ENCODE peak calls at places on chromosome 13, in five cellular contexts. One of them, this sample, is unnamed.

GRCh38 chr13:21504379-21504778 is 45.3 kb upstream of the ZDHHC20 start:
- DNase-seq in H1: no peak
- DNase-seq in IMR-90: no peak
- DNase-seq in Peyer's patch: no peak
- DNase-seq in body of pancreas: no peak
- DNase-seq in this sample: no peak

GRCh38 chr13:37709318-37709717 is 110.8 kb upstream of the POSTN start:
- DNase-seq in body of pancreas: no peak
- DNase-seq in IMR-90: no peak
- DNase-seq in H1: no peak
- DNase-seq in Peyer's patch: no peak
- DNase-seq in this sample: no peak

GRCh38 chr13:49733181-49733951 is 42.1 kb upstream of the EBPL start:
- DNase-seq in IMR-90: peak; percentile 27
- DNase-seq in body of pancreas: peak; percentile 38
- DNase-seq in H1: no peak
- DNase-seq in Peyer's patch: no peak
- DNase-seq in this sample: no peak

GRCh38 chr13:64480648-64481047 is 2749.5 kb downstream of the PCDH9 start:
- DNase-seq in Peyer's patch: no peak
- DNase-seq in body of pancreas: no peak
- DNase-seq in H1: no peak
- DNase-seq in IMR-90: no peak
- DNase-seq in this sample: no peak

GRCh38 chr13:32340917-32341316 is 25.6 kb downstream of the BRCA2 start:
- DNase-seq in H1: no peak
- DNase-seq in IMR-90: no peak
- DNase-seq in body of pancreas: no peak
- DNase-seq in Peyer's patch: no peak
- DNase-seq in this sample: no peak

GRCh38 chr13:40666058-40666904 is at the start of gene FOXO1:
- DNase-seq in IMR-90: peak; percentile 74
- DNase-seq in Peyer's patch: peak; percentile 87
- DNase-seq in H1: peak; percentile 90
- DNase-seq in body of pancreas: peak; percentile 91
- DNase-seq in this sample: peak; percentile 89

GRCh38 chr13:52849727-52850395 is 1.4 kb upstream of the PCDH8 start:
- DNase-seq in Peyer's patch: no peak
- DNase-seq in body of pancreas: no peak
- DNase-seq in H1: peak; percentile 55
- DNase-seq in IMR-90: no peak
- DNase-seq in this sample: no peak

GRCh38 chr13:37685206-37685605 is 86.6 kb upstream of the POSTN start:
- DNase-seq in IMR-90: peak; percentile 28
- DNase-seq in Peyer's patch: no peak
- DNase-seq in body of pancreas: no peak
- DNase-seq in H1: no peak
- DNase-seq in this sample: no peak

GRCh38 chr13:34413538-34414210 is 528.4 kb upstream of the NBEA start:
- DNase-seq in Peyer's patch: no peak
- DNase-seq in body of pancreas: no peak
- DNase-seq in IMR-90: no peak
- DNase-seq in H1: no peak
- DNase-seq in this sample: no peak

GRCh38 chr13:21812192-21812626 is 141.3 kb downstream of the FGF9 start:
- DNase-seq in IMR-90: no peak
- DNase-seq in Peyer's patch: no peak
- DNase-seq in H1: no peak
- DNase-seq in body of pancreas: peak; percentile 6
- DNase-seq in this sample: no peak

GRCh38 chr13:29131159-29131558 is 311.0 kb downstream of the MTUS2 start:
- DNase-seq in IMR-90: no peak
- DNase-seq in body of pancreas: no peak
- DNase-seq in H1: no peak
- DNase-seq in Peyer's patch: no peak
- DNase-seq in this sample: no peak

GRCh38 chr13:29129616-29130015 is 309.5 kb downstream of the MTUS2 start:
- DNase-seq in Peyer's patch: no peak
- DNase-seq in H1: no peak
- DNase-seq in body of pancreas: no peak
- DNase-seq in IMR-90: no peak
- DNase-seq in this sample: no peak

GRCh38 chr13:29125145-29125933 is 305.2 kb downstream of the MTUS2 start:
- DNase-seq in H1: no peak
- DNase-seq in body of pancreas: no peak
- DNase-seq in IMR-90: no peak
- DNase-seq in Peyer's patch: no peak
- DNase-seq in this sample: no peak

DNA sequence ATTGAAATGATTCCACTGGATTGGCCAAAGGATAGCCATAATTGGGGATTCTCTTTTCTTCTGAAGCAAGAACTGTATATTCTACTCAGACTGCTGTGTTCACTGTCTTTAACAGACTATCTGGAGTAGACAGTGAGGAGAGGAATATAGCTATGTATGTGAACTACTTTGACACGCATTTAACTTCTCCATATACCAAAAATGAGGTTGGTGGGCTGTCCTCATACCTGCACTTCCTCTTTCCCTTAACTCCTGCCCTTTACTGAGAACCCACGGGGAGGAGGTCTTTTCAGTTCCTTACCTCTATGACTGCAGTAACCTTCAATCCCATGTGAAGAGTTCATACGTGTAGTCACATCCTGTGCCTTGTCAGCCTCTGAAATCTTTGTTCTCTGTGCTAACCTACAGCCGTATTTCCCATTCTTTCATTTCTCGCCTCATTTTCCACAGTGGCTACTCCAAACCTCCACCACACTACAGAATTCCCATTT is 305.8 kb downstream of the MTUS2 start:
- DNase-seq in Peyer's patch: no peak
- DNase-seq in body of pancreas: no peak
- DNase-seq in IMR-90: no peak
- DNase-seq in H1: no peak
- DNase-seq in this sample: no peak
- TF ChIP-seq POLR2A in Peyer's patch: no peak
- TF ChIP-seq POLR2A in body of pancreas: no peak
- TF ChIP-seq POLR2A in IMR-90: no peak
- TF ChIP-seq POLR2A in H1: no peak
- TF ChIP-seq POLR2A in this sample: no peak

GRCh38 chr13:110302986-110303385 is 4.0 kb downstream of the COL4A1 start:
- DNase-seq in body of pancreas: no peak
- DNase-seq in H1: no peak
- DNase-seq in IMR-90: no peak
- DNase-seq in Peyer's patch: no peak
- DNase-seq in this sample: no peak
- H3K4me1 ChIP-seq in body of pancreas: peaks cover 42% of the 10 kb centered on the region
- H3K4me1 ChIP-seq in H1: peaks cover 15% of the 10 kb centered on the region
- H3K4me1 ChIP-seq in IMR-90: peaks cover 34% of the 10 kb centered on the region
- H3K4me1 ChIP-seq in Peyer's patch: no peaks in the 10 kb centered on the region
- H3K4me1 ChIP-seq in this sample: no peaks in the 10 kb centered on the region

GRCh38 chr13:51000058-51000457 is 90.5 kb downstream of the RNASEH2B start:
- DNase-seq in body of pancreas: no peak
- DNase-seq in H1: no peak
- DNase-seq in IMR-90: no peak
- DNase-seq in Peyer's patch: no peak
- DNase-seq in this sample: no peak
- H3K27ac ChIP-seq in body of pancreas: no peak overlapping the region
- H3K27ac ChIP-seq in H1: no peak overlapping the region
- H3K27ac ChIP-seq in IMR-90: no peak overlapping the region
- H3K27ac ChIP-seq in Peyer's patch: no peak overlapping the region
- H3K27ac ChIP-seq in this sample: no peak overlapping the region

DNA sequence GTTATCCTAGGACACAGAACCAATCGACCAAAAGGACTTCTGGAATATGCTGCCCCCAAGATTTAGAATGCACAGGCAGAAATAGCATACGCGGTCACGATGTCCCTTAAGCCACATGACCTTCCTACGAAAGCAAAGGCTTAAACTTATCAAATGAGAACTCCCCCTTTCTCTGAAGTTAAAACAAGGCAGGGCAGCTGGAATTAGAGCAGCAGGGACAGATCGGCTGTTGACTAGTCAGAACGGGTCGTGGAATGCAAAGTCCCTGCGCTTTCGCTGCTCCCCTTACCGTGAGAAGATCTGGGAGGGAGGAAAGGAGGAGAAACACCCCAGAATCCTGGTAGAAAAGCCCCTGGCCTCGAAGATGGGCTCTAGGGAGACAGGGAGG is 799 bp upstream of the USPL1 start:
- DNase-seq in body of pancreas: peak; percentile 86
- DNase-seq in IMR-90: peak; percentile 89
- DNase-seq in Peyer's patch: peak; percentile 78
- DNase-seq in H1: no peak
- DNase-seq in this sample: peak; percentile 92
- TF ChIP-seq POLR2A in body of pancreas: peak; percentile 99
- TF ChIP-seq POLR2A in IMR-90: peak; percentile 94
- TF ChIP-seq POLR2A in Peyer's patch: no peak
- TF ChIP-seq POLR2A in H1: no peak
- TF ChIP-seq POLR2A in this sample: peak; percentile 68

DNA sequence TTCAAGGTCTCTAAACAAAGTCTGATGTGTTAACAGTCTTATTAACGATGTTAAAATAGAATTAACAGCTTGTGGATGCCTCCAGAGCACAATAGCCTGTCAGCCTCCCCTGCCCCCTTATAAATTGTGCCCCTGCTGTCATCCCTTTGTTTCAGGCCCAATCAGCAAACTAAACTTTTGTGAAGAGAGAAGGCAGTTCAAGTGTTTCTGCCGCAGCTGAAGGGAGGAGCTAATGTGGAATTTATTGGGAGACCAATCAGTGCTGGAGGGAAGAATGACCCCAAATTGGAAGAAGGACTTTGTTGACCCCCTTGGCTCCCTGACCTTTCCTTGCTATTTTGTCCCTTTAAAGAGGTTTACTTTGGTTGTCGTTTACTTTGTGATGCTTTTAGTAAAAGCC is 160.5 kb downstream of the TM9SF2 start:
- DNase-seq in body of pancreas: no peak
- DNase-seq in Peyer's patch: no peak
- DNase-seq in H1: peak; percentile 67
- DNase-seq in IMR-90: no peak
- DNase-seq in this sample: no peak
- H3K4me1 ChIP-seq in body of pancreas: no peaks in the 10 kb centered on the region
- H3K4me1 ChIP-seq in Peyer's patch: no peaks in the 10 kb centered on the region
- H3K4me1 ChIP-seq in H1: peaks cover 24% of the 10 kb centered on the region
- H3K4me1 ChIP-seq in IMR-90: no peaks in the 10 kb centered on the region
- H3K4me1 ChIP-seq in this sample: peaks cover 4% of the 10 kb centered on the region

GRCh38 chr13:65959305-65959704 is 1270.8 kb downstream of the PCDH9 start:
- DNase-seq in H1: no peak
- DNase-seq in Peyer's patch: no peak
- DNase-seq in IMR-90: peak; percentile 28
- DNase-seq in body of pancreas: no peak
- DNase-seq in this sample: no peak

GRCh38 chr13:65966991-65967451 is 1263.1 kb downstream of the PCDH9 start:
- DNase-seq in H1: no peak
- DNase-seq in IMR-90: peak; percentile 45
- DNase-seq in Peyer's patch: no peak
- DNase-seq in body of pancreas: no peak
- DNase-seq in this sample: peak; percentile 46

GRCh38 chr13:65965496-65965895 is 1264.6 kb downstream of the PCDH9 start:
- DNase-seq in IMR-90: peak; percentile 20
- DNase-seq in body of pancreas: no peak
- DNase-seq in H1: no peak
- DNase-seq in Peyer's patch: no peak
- DNase-seq in this sample: no peak

GRCh38 chr13:65964672-65965071 is 1265.5 kb downstream of the PCDH9 start:
- DNase-seq in body of pancreas: no peak
- DNase-seq in Peyer's patch: no peak
- DNase-seq in IMR-90: no peak
- DNase-seq in H1: no peak
- DNase-seq in this sample: no peak
- H3K27ac ChIP-seq in body of pancreas: no peak overlapping the region
- H3K27ac ChIP-seq in Peyer's patch: no peak overlapping the region
- H3K27ac ChIP-seq in IMR-90: no peak overlapping the region
- H3K27ac ChIP-seq in H1: no peak overlapping the region
- H3K27ac ChIP-seq in this sample: no peak overlapping the region

DNA sequence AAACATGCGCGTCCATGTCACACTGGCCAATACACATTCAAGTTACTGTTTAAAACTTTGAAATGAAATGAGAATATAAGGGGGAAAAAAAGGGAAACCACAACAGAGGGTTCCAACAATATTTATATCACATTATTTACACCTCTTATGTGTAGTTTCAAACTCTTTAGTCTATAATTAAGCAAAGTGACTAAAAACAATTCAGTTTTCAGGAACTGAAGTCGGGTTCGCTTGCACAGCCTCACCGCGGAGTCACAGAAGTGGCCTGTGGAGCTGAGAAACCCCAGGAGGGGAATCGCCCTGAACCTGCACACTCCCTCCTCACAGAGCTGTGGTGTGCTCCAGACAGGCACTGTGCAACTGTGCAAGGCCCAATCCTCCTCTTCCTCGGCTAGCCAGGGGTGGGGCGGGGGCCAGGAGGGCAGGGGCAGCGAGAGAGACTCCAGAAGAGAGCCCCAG is 75.9 kb downstream of the STK24 start:
- DNase-seq in body of pancreas: no peak
- DNase-seq in Peyer's patch: peak; percentile 16
- DNase-seq in IMR-90: no peak
- DNase-seq in H1: no peak
- DNase-seq in this sample: no peak
- TF ChIP-seq POLR2A in body of pancreas: no peak
- TF ChIP-seq POLR2A in Peyer's patch: no peak
- TF ChIP-seq POLR2A in IMR-90: no peak
- TF ChIP-seq POLR2A in H1: no peak
- TF ChIP-seq POLR2A in this sample: no peak

GRCh38 chr13:59689057-59689456 is 474.7 kb downstream of the DIAPH3 start:
- DNase-seq in body of pancreas: no peak
- DNase-seq in Peyer's patch: no peak
- DNase-seq in IMR-90: no peak
- DNase-seq in H1: no peak
- DNase-seq in this sample: no peak
- H3K4me1 ChIP-seq in body of pancreas: no peaks in the 10 kb centered on the region
- H3K4me1 ChIP-seq in Peyer's patch: no peaks in the 10 kb centered on the region
- H3K4me1 ChIP-seq in IMR-90: peaks cover 8% of the 10 kb centered on the region
- H3K4me1 ChIP-seq in H1: peaks cover under 1% of the 10 kb centered on the region
- H3K4me1 ChIP-seq in this sample: no peaks in the 10 kb centered on the region

GRCh38 chr13:50911937-50912624 is 2.5 kb downstream of the RNASEH2B start:
- DNase-seq in IMR-90: peak; percentile 90
- DNase-seq in H1: peak; percentile 95
- DNase-seq in body of pancreas: peak; percentile 86
- DNase-seq in Peyer's patch: peak; percentile 97
- DNase-seq in this sample: peak; percentile 92

GRCh38 chr13:50911051-50911690 is 1.6 kb downstream of the RNASEH2B start:
- DNase-seq in H1: no peak
- DNase-seq in IMR-90: no peak
- DNase-seq in body of pancreas: no peak
- DNase-seq in Peyer's patch: no peak
- DNase-seq in this sample: no peak

GRCh38 chr13:50914301-50914700 is 4.7 kb downstream of the RNASEH2B start:
- DNase-seq in Peyer's patch: no peak
- DNase-seq in H1: no peak
- DNase-seq in IMR-90: no peak
- DNase-seq in body of pancreas: no peak
- DNase-seq in this sample: no peak

GRCh38 chr13:50914848-50915247 is 5.3 kb downstream of the RNASEH2B start:
- DNase-seq in Peyer's patch: no peak
- DNase-seq in H1: no peak
- DNase-seq in body of pancreas: no peak
- DNase-seq in IMR-90: peak; percentile 52
- DNase-seq in this sample: no peak

GRCh38 chr13:50912851-50913250 is 3.3 kb downstream of the RNASEH2B start:
- DNase-seq in H1: no peak
- DNase-seq in IMR-90: peak; percentile 55
- DNase-seq in body of pancreas: no peak
- DNase-seq in Peyer's patch: no peak
- DNase-seq in this sample: no peak
- H3K27ac ChIP-seq in H1: no peak overlapping the region
- H3K27ac ChIP-seq in IMR-90: no peak overlapping the region
- H3K27ac ChIP-seq in body of pancreas: no peak overlapping the region
- H3K27ac ChIP-seq in Peyer's patch: no peak overlapping the region
- H3K27ac ChIP-seq in this sample: no peak overlapping the region

GRCh38 chr13:30870916-30871712 is 35.0 kb upstream of the MEDAG start:
- DNase-seq in IMR-90: no peak
- DNase-seq in body of pancreas: no peak
- DNase-seq in H1: no peak
- DNase-seq in Peyer's patch: no peak
- DNase-seq in this sample: no peak
- TF ChIP-seq POLR2A in IMR-90: no peak
- TF ChIP-seq POLR2A in body of pancreas: no peak
- TF ChIP-seq POLR2A in H1: no peak
- TF ChIP-seq POLR2A in Peyer's patch: no peak
- TF ChIP-seq POLR2A in this sample: no peak

This sample was measured in testis.